ENCODE peak calls at places on chromosomes 16 and 17, in ten cellular contexts. H, F, N, X, Q, P, D, M, L and I are unnamed samples.

GRCh38 chr17:4087911-4088693 is 54.7 kb downstream of the ZZEF1 start:
- DNase-seq in H (no peak), F (no peak), N (peak; percentile 68), X (no peak), Q (no peak), P (no peak), D (no peak), M (no peak), L (no peak), I (no peak)

GRCh38 chr16:88943131-88943664 is 33.8 kb downstream of the CBFA2T3 start:
- DNase-seq in H (no peak), F (no peak), N (no peak), X (no peak), Q (no peak), P (no peak), D (no peak), M (no peak), L (no peak), I (no peak)

GRCh38 chr16:66109677-66110076 is 256.8 kb upstream of the CDH5 start:
- DNase-seq in H (no peak), F (no peak), N (no peak), X (no peak), Q (no peak), P (no peak), D (no peak), M (no peak), L (no peak), I (no peak)

GRCh38 chr16:27777527-27777926 is 227.6 kb downstream of the KATNIP start:
- DNase-seq in H (no peak), F (no peak), N (no peak), X (no peak), Q (no peak), P (no peak), D (no peak), M (no peak), L (no peak), I (no peak)

GRCh38 chr17:76586741-76587487 is 1.3 kb upstream of the ST6GALNAC2 start:
- DNase-seq in H (no peak), F (no peak), N (no peak), X (no peak), Q (no peak), P (no peak), D (no peak), M (no peak), L (no peak), I (no peak)

GRCh38 chr17:9269350-9270035 is 248.2 kb downstream of the NTN1 start:
- DNase-seq in H (no peak), F (no peak), N (no peak), X (no peak), Q (no peak), P (no peak), D (no peak), M (no peak), L (no peak), I (no peak)

GRCh38 chr17:4004517-4005295 is 40.5 kb upstream of the ATP2A3 start:
- DNase-seq in H (peak; percentile 65), F (peak; percentile 58), N (no peak), X (no peak), Q (peak; percentile 77), P (peak; percentile 74), D (peak; percentile 47), M (peak; percentile 77), L (no peak), I (no peak)

GRCh38 chr16:46721885-46722284 is 26.3 kb downstream of the MYLK3 start:
- DNase-seq in H (no peak), F (no peak), N (no peak), X (peak; percentile 28), Q (no peak), P (no peak), D (no peak), M (no peak), L (no peak), I (no peak)

GRCh38 chr16:69410285-69410990 is 14.0 kb upstream of the CYB5B start:
- DNase-seq in H (no peak), F (no peak), N (peak; percentile 83), X (no peak), Q (no peak), P (no peak), D (no peak), M (no peak), L (no peak), I (no peak)

GRCh38 chr17:65856865-65857264 is 295.4 kb upstream of the AXIN2 start:
- DNase-seq in H (no peak), F (no peak), N (peak; percentile 22), X (no peak), Q (no peak), P (no peak), D (no peak), M (no peak), L (no peak), I (no peak)

GRCh38 chr17:39841202-39841601 is 22.9 kb downstream of the IKZF3 start:
- DNase-seq in H (no peak), F (no peak), N (no peak), X (no peak), Q (no peak), P (no peak), D (no peak), M (no peak), L (no peak), I (no peak)

GRCh38 chr16:4904108-4904941 is 32.6 kb downstream of the PPL start:
- DNase-seq in H (no peak), F (no peak), N (no peak), X (no peak), Q (no peak), P (no peak), D (no peak), M (no peak), L (no peak), I (no peak)

GRCh38 chr17:82679586-82680465 is 18.7 kb downstream of the RAB40B start:
- DNase-seq in H (no peak), F (no peak), N (no peak), X (peak; percentile 53), Q (no peak), P (no peak), D (no peak), M (no peak), L (no peak), I (no peak)

GRCh38 chr16:4679156-4679853 is 14.1 kb upstream of the NUDT16L1 start:
- DNase-seq in H (no peak), F (no peak), N (no peak), X (no peak), Q (no peak), P (no peak), D (no peak), M (no peak), L (no peak), I (no peak)

GRCh38 chr17:75917443-75918111 is 12.9 kb upstream of the MRPL38 start:
- DNase-seq in H (no peak), F (no peak), N (no peak), X (no peak), Q (no peak), P (no peak), D (no peak), M (no peak), L (no peak), I (no peak)

GRCh38 chr16:30697264-30698138 is 1.5 kb upstream of the SRCAP start:
- DNase-seq in H (no peak), F (no peak), N (peak; percentile 94), X (no peak), Q (peak; percentile 92), P (no peak), D (no peak), M (no peak), L (no peak), I (no peak)

GRCh38 chr17:68539536-68540469 is 27.6 kb downstream of the PRKAR1A start:
- DNase-seq in H (no peak), F (no peak), N (no peak), X (no peak), Q (peak; percentile 23), P (no peak), D (peak; percentile 29), M (no peak), L (no peak), I (no peak)

GRCh38 chr17:7523033-7523432 is 25.8 kb upstream of the TNFSF12 start:
- DNase-seq in H (peak; percentile 62), F (peak; percentile 35), N (no peak), X (no peak), Q (no peak), P (no peak), D (peak; percentile 62), M (peak; percentile 66), L (no peak), I (no peak)

GRCh38 chr16:51872536-51872935 is 674.4 kb downstream of the TOX3 start:
- DNase-seq in H (no peak), F (no peak), N (no peak), X (no peak), Q (no peak), P (no peak), D (no peak), M (no peak), L (no peak), I (no peak)

GRCh38 chr17:6365187-6365943 is 69.6 kb downstream of the AIPL1 start:
- DNase-seq in H (no peak), F (no peak), N (peak; percentile 74), X (no peak), Q (peak; percentile 8), P (no peak), D (no peak), M (no peak), L (no peak), I (no peak)

GRCh38 chr17:10198509-10199249 is at the start of gene GAS7:
- DNase-seq in H (peak; percentile 25), F (peak; percentile 12), N (peak; percentile 26), X (peak; percentile 88), Q (no peak), P (peak; percentile 87), D (peak; percentile 34), M (peak; percentile 55), L (peak; percentile 71), I (no peak)

GRCh38 chr16:79601092-79601977 is 798 bp upstream of the MAF start:
- DNase-seq in H (peak; percentile 46), F (no peak), N (no peak), X (peak; percentile 78), Q (peak; percentile 71), P (peak; percentile 78), D (peak; percentile 71), M (peak; percentile 28), L (no peak), I (no peak)

GRCh38 chr17:7789131-7789530 is 44.9 kb upstream of the KDM6B start:
- DNase-seq in H (no peak), F (no peak), N (no peak), X (no peak), Q (no peak), P (no peak), D (no peak), M (no peak), L (no peak), I (no peak)